ENCODE peak calls at places on chromosomes 6 and 20, in five cellular contexts. One of them, this sample, is unnamed.

GRCh38 chr6:103983000-103983399 is 876.7 kb downstream of the HACE1 start:
- DNase-seq in GM10248: no peak
- DNase-seq in ovary: no peak
- DNase-seq in MCF 10A: no peak
- DNase-seq in epithelial cell of esophagus: no peak
- DNase-seq in this sample: no peak

GRCh38 chr6:26315274-26315673 is 49.7 kb upstream of the BTN3A2 start:
- DNase-seq in MCF 10A: no peak
- DNase-seq in ovary: no peak
- DNase-seq in epithelial cell of esophagus: no peak
- DNase-seq in GM10248: no peak
- DNase-seq in this sample: no peak

GRCh38 chr20:6265204-6265904 is 142.5 kb upstream of the FERMT1 start:
- DNase-seq in MCF 10A: peak
- DNase-seq in epithelial cell of esophagus: peak
- DNase-seq in GM10248: peak
- DNase-seq in ovary: no peak
- DNase-seq in this sample: no peak

GRCh38 chr6:145075425-145075824 is 659.9 kb downstream of the EPM2A start:
- DNase-seq in ovary: no peak
- DNase-seq in MCF 10A: no peak
- DNase-seq in epithelial cell of esophagus: peak
- DNase-seq in GM10248: no peak
- DNase-seq in this sample: no peak

GRCh38 chr20:24948939-24949679 is at the start of gene CST7:
- DNase-seq in ovary: no peak
- DNase-seq in GM10248: peak
- DNase-seq in MCF 10A: no peak
- DNase-seq in epithelial cell of esophagus: no peak
- DNase-seq in this sample: no peak

GRCh38 chr6:3851839-3852238 is 2.7 kb downstream of the FAM50B start:
- DNase-seq in epithelial cell of esophagus: no peak
- DNase-seq in ovary: no peak
- DNase-seq in GM10248: no peak
- DNase-seq in MCF 10A: no peak
- DNase-seq in this sample: no peak

GRCh38 chr6:116847234-116847633 is 18.4 kb upstream of the GPRC6A start:
- DNase-seq in MCF 10A: peak
- DNase-seq in ovary: no peak
- DNase-seq in GM10248: peak
- DNase-seq in epithelial cell of esophagus: peak
- DNase-seq in this sample: no peak

GRCh38 chr20:31587545-31588389 is 17.3 kb upstream of the ID1 start:
- DNase-seq in ovary: no peak
- DNase-seq in epithelial cell of esophagus: peak
- DNase-seq in MCF 10A: no peak
- DNase-seq in GM10248: peak
- DNase-seq in this sample: no peak

GRCh38 chr6:26025047-26025893 is 62.0 kb upstream of the HFE start:
- DNase-seq in ovary: peak
- DNase-seq in MCF 10A: peak
- DNase-seq in epithelial cell of esophagus: peak
- DNase-seq in GM10248: no peak
- DNase-seq in this sample: no peak

GRCh38 chr20:37314617-37315292 is 25.3 kb downstream of the MANBAL start:
- DNase-seq in MCF 10A: no peak
- DNase-seq in GM10248: no peak
- DNase-seq in epithelial cell of esophagus: no peak
- DNase-seq in ovary: peak
- DNase-seq in this sample: no peak

GRCh38 chr6:117992856-117993255 is 85.8 kb downstream of the SLC35F1 start:
- DNase-seq in GM10248: no peak
- DNase-seq in ovary: no peak
- DNase-seq in MCF 10A: no peak
- DNase-seq in epithelial cell of esophagus: no peak
- DNase-seq in this sample: no peak

GRCh38 chr6:80543598-80544181 is 437.2 kb downstream of the BCKDHB start:
- DNase-seq in MCF 10A: peak
- DNase-seq in ovary: no peak
- DNase-seq in GM10248: no peak
- DNase-seq in epithelial cell of esophagus: peak
- DNase-seq in this sample: no peak

GRCh38 chr6:93177451-93177850 is 241.9 kb downstream of the EPHA7 start:
- DNase-seq in ovary: no peak
- DNase-seq in epithelial cell of esophagus: no peak
- DNase-seq in GM10248: no peak
- DNase-seq in MCF 10A: no peak
- DNase-seq in this sample: no peak

GRCh38 chr6:33927551-33927950 is 123.7 kb upstream of the MLN start:
- DNase-seq in epithelial cell of esophagus: peak
- DNase-seq in ovary: peak
- DNase-seq in MCF 10A: peak
- DNase-seq in GM10248: no peak
- DNase-seq in this sample: no peak

GRCh38 chr6:32622545-32623401 is 14.4 kb upstream of the HLA-DQA1 start:
- DNase-seq in GM10248: peak
- DNase-seq in epithelial cell of esophagus: peak
- DNase-seq in MCF 10A: peak
- DNase-seq in ovary: no peak
- DNase-seq in this sample: no peak
- TF ChIP-seq CTCF in GM10248: peak
- TF ChIP-seq CTCF in epithelial cell of esophagus: no peak
- TF ChIP-seq CTCF in MCF 10A: no peak
- TF ChIP-seq CTCF in ovary: no peak
- TF ChIP-seq CTCF in this sample: no peak

GRCh38 chr6:169221264-169221663 is 32.4 kb downstream of the THBS2 start:
- DNase-seq in epithelial cell of esophagus: no peak
- DNase-seq in MCF 10A: no peak
- DNase-seq in ovary: no peak
- DNase-seq in GM10248: no peak
- DNase-seq in this sample: no peak
- TF ChIP-seq CTCF in epithelial cell of esophagus: no peak
- TF ChIP-seq CTCF in MCF 10A: no peak
- TF ChIP-seq CTCF in ovary: no peak
- TF ChIP-seq CTCF in GM10248: no peak
- TF ChIP-seq CTCF in this sample: no peak

DNA sequence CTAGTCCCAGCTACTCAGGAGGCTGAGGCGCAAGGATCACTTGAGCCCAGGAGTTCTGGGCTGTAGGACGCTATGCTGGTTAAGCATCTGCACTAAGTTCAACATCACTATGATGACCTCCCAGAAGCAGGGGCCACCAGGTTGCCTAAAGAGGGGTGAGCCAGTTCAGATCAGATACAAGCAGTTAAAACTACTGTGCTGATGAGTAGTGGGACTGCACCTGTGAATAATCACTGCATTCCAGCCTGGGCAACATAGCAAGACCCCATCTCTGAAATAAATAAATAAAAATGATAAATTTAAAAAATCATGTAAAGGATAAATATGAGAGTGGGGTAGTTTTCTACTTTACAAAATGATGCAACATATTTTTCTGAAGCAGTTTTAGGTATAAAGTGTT is 106.5 kb downstream of the TMEM170B start:
- DNase-seq in epithelial cell of esophagus: no peak
- DNase-seq in MCF 10A: no peak
- DNase-seq in ovary: no peak
- DNase-seq in GM10248: no peak
- DNase-seq in this sample: no peak
- TF ChIP-seq CTCF in epithelial cell of esophagus: no peak
- TF ChIP-seq CTCF in MCF 10A: no peak
- TF ChIP-seq CTCF in ovary: no peak
- TF ChIP-seq CTCF in GM10248: no peak
- TF ChIP-seq CTCF in this sample: no peak

GRCh38 chr20:41697861-41698559 is 79.8 kb upstream of the CHD6 start:
- DNase-seq in MCF 10A: peak
- DNase-seq in ovary: no peak
- DNase-seq in epithelial cell of esophagus: peak
- DNase-seq in GM10248: peak
- DNase-seq in this sample: no peak
- TF ChIP-seq CTCF in MCF 10A: peak
- TF ChIP-seq CTCF in ovary: peak
- TF ChIP-seq CTCF in epithelial cell of esophagus: peak
- TF ChIP-seq CTCF in GM10248: peak
- TF ChIP-seq CTCF in this sample: peak

GRCh38 chr20:58627212-58628072 is 23.6 kb upstream of the STX16 start:
- DNase-seq in epithelial cell of esophagus: no peak
- DNase-seq in ovary: no peak
- DNase-seq in MCF 10A: no peak
- DNase-seq in GM10248: peak
- DNase-seq in this sample: no peak

GRCh38 chr20:58633161-58634035 is 17.7 kb upstream of the STX16 start:
- DNase-seq in GM10248: no peak
- DNase-seq in epithelial cell of esophagus: no peak
- DNase-seq in MCF 10A: no peak
- DNase-seq in ovary: no peak
- DNase-seq in this sample: no peak

GRCh38 chr20:58629213-58629575 is 21.9 kb upstream of the STX16 start:
- DNase-seq in GM10248: no peak
- DNase-seq in epithelial cell of esophagus: no peak
- DNase-seq in MCF 10A: no peak
- DNase-seq in ovary: no peak
- DNase-seq in this sample: no peak

GRCh38 chr20:58628491-58629212 is 22.4 kb upstream of the STX16 start:
- DNase-seq in epithelial cell of esophagus: no peak
- DNase-seq in ovary: no peak
- DNase-seq in GM10248: no peak
- DNase-seq in MCF 10A: no peak
- DNase-seq in this sample: no peak

GRCh38 chr20:58630063-58630462 is 21.0 kb upstream of the STX16 start:
- DNase-seq in epithelial cell of esophagus: peak
- DNase-seq in MCF 10A: peak
- DNase-seq in GM10248: no peak
- DNase-seq in ovary: no peak
- DNase-seq in this sample: no peak
- TF ChIP-seq CTCF in epithelial cell of esophagus: no peak
- TF ChIP-seq CTCF in MCF 10A: no peak
- TF ChIP-seq CTCF in GM10248: no peak
- TF ChIP-seq CTCF in ovary: no peak
- TF ChIP-seq CTCF in this sample: no peak

DNA sequence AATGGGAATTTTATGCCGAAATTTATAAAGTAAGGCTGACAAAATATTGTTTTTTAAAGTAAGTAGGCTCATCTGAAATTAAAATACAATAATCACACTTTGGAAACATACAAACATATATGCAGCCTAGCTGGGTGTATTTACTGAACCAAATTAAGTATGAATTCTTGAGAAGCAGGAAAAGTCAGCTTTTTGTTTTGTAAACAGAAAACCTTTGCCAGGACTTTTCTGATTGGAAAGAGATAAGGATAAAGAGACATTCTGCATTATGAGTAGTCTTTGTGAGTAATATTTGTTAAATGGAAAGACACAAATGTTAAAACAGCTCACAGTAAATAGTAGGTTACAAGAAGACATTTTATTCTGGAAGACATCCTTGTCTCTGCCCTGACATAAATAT is 1380.8 kb downstream of the GRIK2 start:
- DNase-seq in ovary: no peak
- DNase-seq in GM10248: no peak
- DNase-seq in epithelial cell of esophagus: no peak
- DNase-seq in MCF 10A: no peak
- DNase-seq in this sample: no peak
- TF ChIP-seq CTCF in ovary: no peak
- TF ChIP-seq CTCF in GM10248: no peak
- TF ChIP-seq CTCF in epithelial cell of esophagus: no peak
- TF ChIP-seq CTCF in MCF 10A: no peak
- TF ChIP-seq CTCF in this sample: no peak